ENCODE peak calls at places on chromosomes 4 and X, in ten cellular contexts. One of them, this sample, is unnamed.

GRCh38 chrX:147920161-147920666 is 8.5 kb downstream of the FMR1 start:
- DNase-seq in cardiac muscle cell: no peak
- DNase-seq in activated T-cell treated with anti-CD3 and anti-CD28 coated beads for 24 hours: no peak
- DNase-seq in fibroblast of the conjunctiva: no peak
- DNase-seq in NCI-H1092 treated with DMSO at 0.1 percent for 48 hours: no peak
- DNase-seq in brain microvascular endothelial cell: no peak
- DNase-seq in GM03348: no peak
- DNase-seq in NCI-H2107: no peak
- DNase-seq in AG10803: no peak
- DNase-seq in AML-193: no peak
- DNase-seq in this sample: no peak

GRCh38 chr4:71639380-71639779 is 144.5 kb downstream of the GC start:
- DNase-seq in cardiac muscle cell: no peak
- DNase-seq in activated T-cell treated with anti-CD3 and anti-CD28 coated beads for 24 hours: no peak
- DNase-seq in fibroblast of the conjunctiva: no peak
- DNase-seq in NCI-H1092 treated with DMSO at 0.1 percent for 48 hours: no peak
- DNase-seq in brain microvascular endothelial cell: no peak
- DNase-seq in GM03348: no peak
- DNase-seq in NCI-H2107: no peak
- DNase-seq in AG10803: no peak
- DNase-seq in AML-193: no peak
- DNase-seq in this sample: no peak

GRCh38 chrX:153969125-153969903 is 2.3 kb downstream of the HCFC1 start:
- DNase-seq in cardiac muscle cell: no peak
- DNase-seq in activated T-cell treated with anti-CD3 and anti-CD28 coated beads for 24 hours: no peak
- DNase-seq in fibroblast of the conjunctiva: no peak
- DNase-seq in NCI-H1092 treated with DMSO at 0.1 percent for 48 hours: no peak
- DNase-seq in brain microvascular endothelial cell: no peak
- DNase-seq in GM03348: peak
- DNase-seq in NCI-H2107: no peak
- DNase-seq in AG10803: no peak
- DNase-seq in AML-193: no peak
- DNase-seq in this sample: no peak

GRCh38 chrX:132004728-132005127 is 18.4 kb upstream of the STK26 start:
- DNase-seq in cardiac muscle cell: no peak
- DNase-seq in activated T-cell treated with anti-CD3 and anti-CD28 coated beads for 24 hours: no peak
- DNase-seq in fibroblast of the conjunctiva: no peak
- DNase-seq in NCI-H1092 treated with DMSO at 0.1 percent for 48 hours: no peak
- DNase-seq in brain microvascular endothelial cell: no peak
- DNase-seq in GM03348: no peak
- DNase-seq in NCI-H2107: no peak
- DNase-seq in AG10803: no peak
- DNase-seq in AML-193: no peak
- DNase-seq in this sample: no peak

GRCh38 chr4:1191621-1192020 is 19.2 kb upstream of the SPON2 start:
- DNase-seq in cardiac muscle cell: no peak
- DNase-seq in activated T-cell treated with anti-CD3 and anti-CD28 coated beads for 24 hours: no peak
- DNase-seq in fibroblast of the conjunctiva: no peak
- DNase-seq in NCI-H1092 treated with DMSO at 0.1 percent for 48 hours: no peak
- DNase-seq in brain microvascular endothelial cell: no peak
- DNase-seq in GM03348: peak
- DNase-seq in NCI-H2107: no peak
- DNase-seq in AG10803: no peak
- DNase-seq in AML-193: no peak
- DNase-seq in this sample: no peak

GRCh38 chr4:7195138-7195510 is 2.8 kb downstream of the SORCS2 start:
- DNase-seq in cardiac muscle cell: no peak
- DNase-seq in activated T-cell treated with anti-CD3 and anti-CD28 coated beads for 24 hours: no peak
- DNase-seq in fibroblast of the conjunctiva: no peak
- DNase-seq in NCI-H1092 treated with DMSO at 0.1 percent for 48 hours: no peak
- DNase-seq in brain microvascular endothelial cell: no peak
- DNase-seq in GM03348: no peak
- DNase-seq in NCI-H2107: no peak
- DNase-seq in AG10803: no peak
- DNase-seq in AML-193: no peak
- DNase-seq in this sample: no peak

GRCh38 chr4:145613546-145614234 is 5.5 kb upstream of the MMAA start:
- DNase-seq in cardiac muscle cell: no peak
- DNase-seq in activated T-cell treated with anti-CD3 and anti-CD28 coated beads for 24 hours: no peak
- DNase-seq in fibroblast of the conjunctiva: no peak
- DNase-seq in NCI-H1092 treated with DMSO at 0.1 percent for 48 hours: no peak
- DNase-seq in brain microvascular endothelial cell: no peak
- DNase-seq in GM03348: no peak
- DNase-seq in NCI-H2107: no peak
- DNase-seq in AG10803: peak
- DNase-seq in AML-193: no peak
- DNase-seq in this sample: no peak

GRCh38 chr4:185695743-185696142 is 116.3 kb downstream of the SORBS2 start:
- DNase-seq in cardiac muscle cell: no peak
- DNase-seq in activated T-cell treated with anti-CD3 and anti-CD28 coated beads for 24 hours: no peak
- DNase-seq in fibroblast of the conjunctiva: no peak
- DNase-seq in NCI-H1092 treated with DMSO at 0.1 percent for 48 hours: no peak
- DNase-seq in brain microvascular endothelial cell: no peak
- DNase-seq in GM03348: no peak
- DNase-seq in NCI-H2107: no peak
- DNase-seq in AG10803: no peak
- DNase-seq in AML-193: no peak
- DNase-seq in this sample: no peak

GRCh38 chrX:108699368-108699767 is 37.0 kb downstream of the IRS4 start:
- DNase-seq in cardiac muscle cell: peak
- DNase-seq in activated T-cell treated with anti-CD3 and anti-CD28 coated beads for 24 hours: no peak
- DNase-seq in fibroblast of the conjunctiva: peak
- DNase-seq in NCI-H1092 treated with DMSO at 0.1 percent for 48 hours: peak
- DNase-seq in brain microvascular endothelial cell: peak
- DNase-seq in GM03348: peak
- DNase-seq in NCI-H2107: peak
- DNase-seq in AG10803: peak
- DNase-seq in AML-193: peak
- DNase-seq in this sample: no peak

GRCh38 chr4:115834441-115834840 is 721.0 kb upstream of the NDST4 start:
- DNase-seq in cardiac muscle cell: no peak
- DNase-seq in activated T-cell treated with anti-CD3 and anti-CD28 coated beads for 24 hours: no peak
- DNase-seq in fibroblast of the conjunctiva: no peak
- DNase-seq in NCI-H1092 treated with DMSO at 0.1 percent for 48 hours: no peak
- DNase-seq in brain microvascular endothelial cell: no peak
- DNase-seq in GM03348: no peak
- DNase-seq in NCI-H2107: no peak
- DNase-seq in AG10803: no peak
- DNase-seq in AML-193: no peak
- DNase-seq in this sample: no peak

GRCh38 chr4:75745192-75745591 is 20.8 kb downstream of the USO1 start:
- DNase-seq in cardiac muscle cell: peak
- DNase-seq in activated T-cell treated with anti-CD3 and anti-CD28 coated beads for 24 hours: no peak
- DNase-seq in fibroblast of the conjunctiva: no peak
- DNase-seq in NCI-H1092 treated with DMSO at 0.1 percent for 48 hours: no peak
- DNase-seq in brain microvascular endothelial cell: peak
- DNase-seq in GM03348: peak
- DNase-seq in NCI-H2107: no peak
- DNase-seq in AG10803: peak
- DNase-seq in AML-193: peak
- DNase-seq in this sample: no peak

GRCh38 chr4:152936446-152937279 is 540 bp downstream of the FHDC1 start:
- DNase-seq in cardiac muscle cell: peak
- DNase-seq in activated T-cell treated with anti-CD3 and anti-CD28 coated beads for 24 hours: no peak
- DNase-seq in fibroblast of the conjunctiva: no peak
- DNase-seq in NCI-H1092 treated with DMSO at 0.1 percent for 48 hours: peak
- DNase-seq in brain microvascular endothelial cell: no peak
- DNase-seq in GM03348: peak
- DNase-seq in NCI-H2107: no peak
- DNase-seq in AG10803: peak
- DNase-seq in AML-193: no peak
- DNase-seq in this sample: no peak

GRCh38 chr4:31575504-31575903 is 855.3 kb downstream of the PCDH7 start:
- DNase-seq in cardiac muscle cell: no peak
- DNase-seq in activated T-cell treated with anti-CD3 and anti-CD28 coated beads for 24 hours: no peak
- DNase-seq in fibroblast of the conjunctiva: no peak
- DNase-seq in NCI-H1092 treated with DMSO at 0.1 percent for 48 hours: no peak
- DNase-seq in brain microvascular endothelial cell: no peak
- DNase-seq in GM03348: no peak
- DNase-seq in NCI-H2107: no peak
- DNase-seq in AG10803: no peak
- DNase-seq in AML-193: no peak
- DNase-seq in this sample: no peak

GRCh38 chrX:154542723-154543424 is 3.8 kb downstream of the G6PD start:
- DNase-seq in cardiac muscle cell: no peak
- DNase-seq in activated T-cell treated with anti-CD3 and anti-CD28 coated beads for 24 hours: no peak
- DNase-seq in fibroblast of the conjunctiva: no peak
- DNase-seq in NCI-H1092 treated with DMSO at 0.1 percent for 48 hours: no peak
- DNase-seq in brain microvascular endothelial cell: no peak
- DNase-seq in GM03348: no peak
- DNase-seq in NCI-H2107: no peak
- DNase-seq in AG10803: no peak
- DNase-seq in AML-193: peak
- DNase-seq in this sample: no peak

GRCh38 chr4:5165419-5166369 is 114.4 kb downstream of the STK32B start:
- DNase-seq in cardiac muscle cell: peak
- DNase-seq in activated T-cell treated with anti-CD3 and anti-CD28 coated beads for 24 hours: no peak
- DNase-seq in fibroblast of the conjunctiva: no peak
- DNase-seq in NCI-H1092 treated with DMSO at 0.1 percent for 48 hours: no peak
- DNase-seq in brain microvascular endothelial cell: peak
- DNase-seq in GM03348: peak
- DNase-seq in NCI-H2107: no peak
- DNase-seq in AG10803: peak
- DNase-seq in AML-193: no peak
- DNase-seq in this sample: no peak

GRCh38 chr4:20543131-20543530 is 157.1 kb upstream of the PACRGL start:
- DNase-seq in cardiac muscle cell: no peak
- DNase-seq in activated T-cell treated with anti-CD3 and anti-CD28 coated beads for 24 hours: no peak
- DNase-seq in fibroblast of the conjunctiva: no peak
- DNase-seq in NCI-H1092 treated with DMSO at 0.1 percent for 48 hours: no peak
- DNase-seq in brain microvascular endothelial cell: no peak
- DNase-seq in GM03348: peak
- DNase-seq in NCI-H2107: no peak
- DNase-seq in AG10803: peak
- DNase-seq in AML-193: no peak
- DNase-seq in this sample: no peak

GRCh38 chr4:145732416-145732815 is 52.5 kb downstream of the C4orf51 start:
- DNase-seq in cardiac muscle cell: no peak
- DNase-seq in activated T-cell treated with anti-CD3 and anti-CD28 coated beads for 24 hours: no peak
- DNase-seq in fibroblast of the conjunctiva: no peak
- DNase-seq in NCI-H1092 treated with DMSO at 0.1 percent for 48 hours: no peak
- DNase-seq in brain microvascular endothelial cell: no peak
- DNase-seq in GM03348: no peak
- DNase-seq in NCI-H2107: no peak
- DNase-seq in AG10803: no peak
- DNase-seq in AML-193: no peak
- DNase-seq in this sample: no peak

GRCh38 chr4:7817877-7818675 is 121.6 kb downstream of the AFAP1 start:
- DNase-seq in cardiac muscle cell: peak
- DNase-seq in activated T-cell treated with anti-CD3 and anti-CD28 coated beads for 24 hours: no peak
- DNase-seq in fibroblast of the conjunctiva: no peak
- DNase-seq in NCI-H1092 treated with DMSO at 0.1 percent for 48 hours: peak
- DNase-seq in brain microvascular endothelial cell: peak
- DNase-seq in GM03348: no peak
- DNase-seq in NCI-H2107: no peak
- DNase-seq in AG10803: no peak
- DNase-seq in AML-193: no peak
- DNase-seq in this sample: peak

GRCh38 chr4:19239565-19239964 is 1012.1 kb upstream of the SLIT2 start:
- DNase-seq in cardiac muscle cell: no peak
- DNase-seq in activated T-cell treated with anti-CD3 and anti-CD28 coated beads for 24 hours: no peak
- DNase-seq in fibroblast of the conjunctiva: no peak
- DNase-seq in NCI-H1092 treated with DMSO at 0.1 percent for 48 hours: no peak
- DNase-seq in brain microvascular endothelial cell: peak
- DNase-seq in GM03348: peak
- DNase-seq in NCI-H2107: no peak
- DNase-seq in AG10803: no peak
- DNase-seq in AML-193: no peak
- DNase-seq in this sample: no peak

GRCh38 chr4:145427991-145428390 is 53.7 kb upstream of the SMAD1 start:
- DNase-seq in cardiac muscle cell: no peak
- DNase-seq in activated T-cell treated with anti-CD3 and anti-CD28 coated beads for 24 hours: no peak
- DNase-seq in fibroblast of the conjunctiva: no peak
- DNase-seq in NCI-H1092 treated with DMSO at 0.1 percent for 48 hours: no peak
- DNase-seq in brain microvascular endothelial cell: no peak
- DNase-seq in GM03348: no peak
- DNase-seq in NCI-H2107: no peak
- DNase-seq in AG10803: no peak
- DNase-seq in AML-193: no peak
- DNase-seq in this sample: no peak

GRCh38 chr4:14792702-14793227 is 209.5 kb upstream of the CPEB2 start:
- DNase-seq in cardiac muscle cell: no peak
- DNase-seq in activated T-cell treated with anti-CD3 and anti-CD28 coated beads for 24 hours: no peak
- DNase-seq in fibroblast of the conjunctiva: no peak
- DNase-seq in NCI-H1092 treated with DMSO at 0.1 percent for 48 hours: no peak
- DNase-seq in brain microvascular endothelial cell: no peak
- DNase-seq in GM03348: no peak
- DNase-seq in NCI-H2107: no peak
- DNase-seq in AG10803: no peak
- DNase-seq in AML-193: no peak
- DNase-seq in this sample: no peak

GRCh38 chr4:47535567-47536147 is 50.6 kb downstream of the ATP10D start:
- DNase-seq in cardiac muscle cell: no peak
- DNase-seq in activated T-cell treated with anti-CD3 and anti-CD28 coated beads for 24 hours: no peak
- DNase-seq in fibroblast of the conjunctiva: no peak
- DNase-seq in NCI-H1092 treated with DMSO at 0.1 percent for 48 hours: no peak
- DNase-seq in brain microvascular endothelial cell: no peak
- DNase-seq in GM03348: no peak
- DNase-seq in NCI-H2107: no peak
- DNase-seq in AG10803: no peak
- DNase-seq in AML-193: no peak
- DNase-seq in this sample: no peak

GRCh38 chrX:115690554-115691216 is 129.7 kb downstream of the PLS3 start:
- DNase-seq in cardiac muscle cell: peak
- DNase-seq in activated T-cell treated with anti-CD3 and anti-CD28 coated beads for 24 hours: no peak
- DNase-seq in fibroblast of the conjunctiva: peak
- DNase-seq in NCI-H1092 treated with DMSO at 0.1 percent for 48 hours: peak
- DNase-seq in brain microvascular endothelial cell: peak
- DNase-seq in GM03348: peak
- DNase-seq in NCI-H2107: peak
- DNase-seq in AG10803: peak
- DNase-seq in AML-193: no peak
- DNase-seq in this sample: peak

GRCh38 chr4:168502886-168503285 is 6.0 kb downstream of the PALLD start:
- DNase-seq in cardiac muscle cell: no peak
- DNase-seq in activated T-cell treated with anti-CD3 and anti-CD28 coated beads for 24 hours: no peak
- DNase-seq in fibroblast of the conjunctiva: no peak
- DNase-seq in NCI-H1092 treated with DMSO at 0.1 percent for 48 hours: peak
- DNase-seq in brain microvascular endothelial cell: no peak
- DNase-seq in GM03348: no peak
- DNase-seq in NCI-H2107: peak
- DNase-seq in AG10803: peak
- DNase-seq in AML-193: no peak
- DNase-seq in this sample: no peak

GRCh38 chr4:142696334-142697122 is 149.6 kb downstream of the INPP4B start:
- DNase-seq in cardiac muscle cell: no peak
- DNase-seq in activated T-cell treated with anti-CD3 and anti-CD28 coated beads for 24 hours: no peak
- DNase-seq in fibroblast of the conjunctiva: no peak
- DNase-seq in NCI-H1092 treated with DMSO at 0.1 percent for 48 hours: no peak
- DNase-seq in brain microvascular endothelial cell: no peak
- DNase-seq in GM03348: no peak
- DNase-seq in NCI-H2107: no peak
- DNase-seq in AG10803: no peak
- DNase-seq in AML-193: no peak
- DNase-seq in this sample: no peak

GRCh38 chrX:133191739-133192039 is 26.5 kb downstream of the TFDP3 start:
- DNase-seq in cardiac muscle cell: no peak
- DNase-seq in activated T-cell treated with anti-CD3 and anti-CD28 coated beads for 24 hours: no peak
- DNase-seq in fibroblast of the conjunctiva: no peak
- DNase-seq in NCI-H1092 treated with DMSO at 0.1 percent for 48 hours: no peak
- DNase-seq in brain microvascular endothelial cell: no peak
- DNase-seq in GM03348: no peak
- DNase-seq in NCI-H2107: no peak
- DNase-seq in AG10803: no peak
- DNase-seq in AML-193: no peak
- DNase-seq in this sample: no peak

GRCh38 chrX:39721570-39722279 is 376.0 kb downstream of the BCOR start:
- DNase-seq in cardiac muscle cell: no peak
- DNase-seq in activated T-cell treated with anti-CD3 and anti-CD28 coated beads for 24 hours: no peak
- DNase-seq in fibroblast of the conjunctiva: no peak
- DNase-seq in NCI-H1092 treated with DMSO at 0.1 percent for 48 hours: no peak
- DNase-seq in brain microvascular endothelial cell: peak
- DNase-seq in GM03348: peak
- DNase-seq in NCI-H2107: no peak
- DNase-seq in AG10803: peak
- DNase-seq in AML-193: no peak
- DNase-seq in this sample: no peak

GRCh38 chrX:70433848-70434351 is 10.7 kb upstream of the DLG3 start:
- DNase-seq in cardiac muscle cell: peak
- DNase-seq in activated T-cell treated with anti-CD3 and anti-CD28 coated beads for 24 hours: peak
- DNase-seq in fibroblast of the conjunctiva: no peak
- DNase-seq in NCI-H1092 treated with DMSO at 0.1 percent for 48 hours: peak
- DNase-seq in brain microvascular endothelial cell: no peak
- DNase-seq in GM03348: peak
- DNase-seq in NCI-H2107: peak
- DNase-seq in AG10803: peak
- DNase-seq in AML-193: peak
- DNase-seq in this sample: peak

This sample was measured in COR-L47.